ENCODE peak calls at places on chromosomes 12 and 14, in eight cellular contexts. One of them, this sample, is unnamed.

GRCh38 chr12:130031571-130032189 is 127.9 kb upstream of the TMEM132D start:
- DNase-seq in neural progenitor cell: peak; percentile 81
- DNase-seq in activated B cell treated with CpG ODN at 0.5 μM for 24 hours: peak; percentile 49
- DNase-seq in epithelial cell of esophagus: peak; percentile 34
- DNase-seq in adrenal gland: peak; percentile 21
- DNase-seq in stomach: peak; percentile 56
- DNase-seq in fibroblast of mammary gland: peak; percentile 26
- DNase-seq in HFFc6: peak; percentile 6
- DNase-seq in this sample: no peak

GRCh38 chr12:88625316-88625715 is 45.0 kb upstream of the KITLG start:
- DNase-seq in neural progenitor cell: no peak
- DNase-seq in activated B cell treated with CpG ODN at 0.5 μM for 24 hours: no peak
- DNase-seq in epithelial cell of esophagus: no peak
- DNase-seq in adrenal gland: no peak
- DNase-seq in stomach: no peak
- DNase-seq in fibroblast of mammary gland: no peak
- DNase-seq in HFFc6: no peak
- DNase-seq in this sample: no peak

GRCh38 chr14:83994020-83994419 is 1535.9 kb upstream of the FLRT2 start:
- DNase-seq in neural progenitor cell: no peak
- DNase-seq in activated B cell treated with CpG ODN at 0.5 μM for 24 hours: no peak
- DNase-seq in epithelial cell of esophagus: peak; percentile 18
- DNase-seq in adrenal gland: no peak
- DNase-seq in stomach: no peak
- DNase-seq in fibroblast of mammary gland: peak; percentile 79
- DNase-seq in HFFc6: no peak
- DNase-seq in this sample: no peak

GRCh38 chr14:68404652-68405183 is 388.1 kb downstream of the ZFP36L1 start:
- DNase-seq in neural progenitor cell: no peak
- DNase-seq in activated B cell treated with CpG ODN at 0.5 μM for 24 hours: no peak
- DNase-seq in epithelial cell of esophagus: peak; percentile 62
- DNase-seq in adrenal gland: no peak
- DNase-seq in stomach: no peak
- DNase-seq in fibroblast of mammary gland: no peak
- DNase-seq in HFFc6: no peak
- DNase-seq in this sample: no peak

GRCh38 chr12:103469716-103470115 is 26.1 kb downstream of the C12orf42 start:
- DNase-seq in neural progenitor cell: no peak
- DNase-seq in activated B cell treated with CpG ODN at 0.5 μM for 24 hours: no peak
- DNase-seq in epithelial cell of esophagus: no peak
- DNase-seq in adrenal gland: no peak
- DNase-seq in stomach: no peak
- DNase-seq in fibroblast of mammary gland: no peak
- DNase-seq in HFFc6: no peak
- DNase-seq in this sample: no peak

GRCh38 chr12:27210187-27210586 is 33.9 kb upstream of the STK38L start:
- DNase-seq in neural progenitor cell: no peak
- DNase-seq in activated B cell treated with CpG ODN at 0.5 μM for 24 hours: no peak
- DNase-seq in epithelial cell of esophagus: no peak
- DNase-seq in adrenal gland: no peak
- DNase-seq in stomach: no peak
- DNase-seq in fibroblast of mammary gland: no peak
- DNase-seq in HFFc6: no peak
- DNase-seq in this sample: no peak

GRCh38 chr12:69501154-69501895 is 31.1 kb downstream of the FRS2 start:
- DNase-seq in neural progenitor cell: no peak
- DNase-seq in activated B cell treated with CpG ODN at 0.5 μM for 24 hours: no peak
- DNase-seq in epithelial cell of esophagus: peak; percentile 54
- DNase-seq in adrenal gland: no peak
- DNase-seq in stomach: no peak
- DNase-seq in fibroblast of mammary gland: peak; percentile 60
- DNase-seq in HFFc6: peak; percentile 50
- DNase-seq in this sample: no peak

GRCh38 chr12:40597133-40597532 is 95.1 kb upstream of the CNTN1 start:
- DNase-seq in neural progenitor cell: no peak
- DNase-seq in activated B cell treated with CpG ODN at 0.5 μM for 24 hours: no peak
- DNase-seq in epithelial cell of esophagus: no peak
- DNase-seq in adrenal gland: no peak
- DNase-seq in stomach: no peak
- DNase-seq in fibroblast of mammary gland: no peak
- DNase-seq in HFFc6: no peak
- DNase-seq in this sample: no peak

GRCh38 chr12:26939192-26939832 is 1.0 kb downstream of the FGFR1OP2 start:
- DNase-seq in neural progenitor cell: no peak
- DNase-seq in activated B cell treated with CpG ODN at 0.5 μM for 24 hours: no peak
- DNase-seq in epithelial cell of esophagus: peak; percentile 33
- DNase-seq in adrenal gland: no peak
- DNase-seq in stomach: no peak
- DNase-seq in fibroblast of mammary gland: peak; percentile 49
- DNase-seq in HFFc6: no peak
- DNase-seq in this sample: no peak

GRCh38 chr12:47772738-47773061 is 338 bp upstream of the SLC48A1 start:
- DNase-seq in neural progenitor cell: no peak
- DNase-seq in activated B cell treated with CpG ODN at 0.5 μM for 24 hours: no peak
- DNase-seq in epithelial cell of esophagus: no peak
- DNase-seq in adrenal gland: no peak
- DNase-seq in stomach: no peak
- DNase-seq in fibroblast of mammary gland: no peak
- DNase-seq in HFFc6: no peak
- DNase-seq in this sample: no peak
- TF ChIP-seq CTCF in neural progenitor cell: no peak
- TF ChIP-seq CTCF in activated B cell treated with CpG ODN at 0.5 μM for 24 hours: no peak
- TF ChIP-seq CTCF in epithelial cell of esophagus: no peak
- TF ChIP-seq CTCF in adrenal gland: no peak
- TF ChIP-seq CTCF in stomach: no peak
- TF ChIP-seq CTCF in fibroblast of mammary gland: no peak
- TF ChIP-seq CTCF in HFFc6: peak; percentile 41
- TF ChIP-seq CTCF in this sample: no peak

GRCh38 chr12:46131729-46132128 is 137.1 kb downstream of the SLC38A1 start:
- DNase-seq in neural progenitor cell: peak; percentile 25
- DNase-seq in activated B cell treated with CpG ODN at 0.5 μM for 24 hours: no peak
- DNase-seq in epithelial cell of esophagus: peak; percentile 14
- DNase-seq in adrenal gland: no peak
- DNase-seq in stomach: no peak
- DNase-seq in fibroblast of mammary gland: peak; percentile 7
- DNase-seq in HFFc6: peak; percentile 5
- DNase-seq in this sample: no peak
- TF ChIP-seq CTCF in neural progenitor cell: peak; percentile 39
- TF ChIP-seq CTCF in activated B cell treated with CpG ODN at 0.5 μM for 24 hours: no peak
- TF ChIP-seq CTCF in epithelial cell of esophagus: peak; percentile 24
- TF ChIP-seq CTCF in adrenal gland: no peak
- TF ChIP-seq CTCF in stomach: no peak
- TF ChIP-seq CTCF in fibroblast of mammary gland: no peak
- TF ChIP-seq CTCF in HFFc6: peak; percentile 49
- TF ChIP-seq CTCF in this sample: no peak

GRCh38 chr14:80862983-80863382 is 78.6 kb downstream of the CEP128 start:
- DNase-seq in neural progenitor cell: no peak
- DNase-seq in activated B cell treated with CpG ODN at 0.5 μM for 24 hours: no peak
- DNase-seq in epithelial cell of esophagus: no peak
- DNase-seq in adrenal gland: no peak
- DNase-seq in stomach: no peak
- DNase-seq in fibroblast of mammary gland: no peak
- DNase-seq in HFFc6: no peak
- DNase-seq in this sample: no peak
- TF ChIP-seq CTCF in neural progenitor cell: no peak
- TF ChIP-seq CTCF in activated B cell treated with CpG ODN at 0.5 μM for 24 hours: no peak
- TF ChIP-seq CTCF in epithelial cell of esophagus: no peak
- TF ChIP-seq CTCF in adrenal gland: no peak
- TF ChIP-seq CTCF in stomach: no peak
- TF ChIP-seq CTCF in fibroblast of mammary gland: peak; percentile 22
- TF ChIP-seq CTCF in HFFc6: peak; percentile 73
- TF ChIP-seq CTCF in this sample: no peak

GRCh38 chr12:63319386-63319785 is 168.4 kb upstream of the AVPR1A start:
- DNase-seq in neural progenitor cell: no peak
- DNase-seq in activated B cell treated with CpG ODN at 0.5 μM for 24 hours: no peak
- DNase-seq in epithelial cell of esophagus: peak; percentile 94
- DNase-seq in adrenal gland: no peak
- DNase-seq in stomach: no peak
- DNase-seq in fibroblast of mammary gland: no peak
- DNase-seq in HFFc6: peak; percentile 17
- DNase-seq in this sample: no peak
- TF ChIP-seq CTCF in neural progenitor cell: no peak
- TF ChIP-seq CTCF in activated B cell treated with CpG ODN at 0.5 μM for 24 hours: no peak
- TF ChIP-seq CTCF in epithelial cell of esophagus: peak; percentile 43
- TF ChIP-seq CTCF in adrenal gland: no peak
- TF ChIP-seq CTCF in stomach: no peak
- TF ChIP-seq CTCF in fibroblast of mammary gland: no peak
- TF ChIP-seq CTCF in HFFc6: no peak
- TF ChIP-seq CTCF in this sample: no peak

This sample was measured in mesothelial cell of epicardium.